ENCODE peak calls at places on chromosomes 4 and X, in six cellular contexts. N is choroid plexus epithelial cell, S is cardiac fibroblast, F is kidney epithelial cell, M is colonic mucosa, K is WTC11. Q is an unnamed sample.

GRCh38 chr4:866761-867390 is 40.9 kb upstream of the CPLX1 start:
- DNase-seq in N (peak), S (no peak), F (no peak), M (no peak), K (no peak), Q (no peak)

GRCh38 chr4:2911868-2912267 is 51.3 kb downstream of the NOP14 start:
- DNase-seq in N (no peak), S (no peak), F (no peak), M (no peak), K (no peak), Q (no peak)

GRCh38 chrX:13487731-13488505 is 81.5 kb upstream of the EGFL6 start:
- DNase-seq in N (peak), S (peak), F (peak), M (peak), K (peak), Q (peak)

GRCh38 chr4:173591760-173592159 is 61.7 kb upstream of the HAND2 start:
- DNase-seq in N (no peak), S (no peak), F (no peak), M (no peak), K (no peak), Q (no peak)

GRCh38 chr4:114658776-114659175 is 60.2 kb downstream of the UGT8 start:
- DNase-seq in N (no peak), S (no peak), F (no peak), M (no peak), K (no peak), Q (no peak)

GRCh38 chr4:82372502-82372873 is 1.3 kb downstream of the HNRNPD start:
- DNase-seq in N (peak), S (peak), F (no peak), M (peak), K (peak), Q (peak)

GRCh38 chr4:128913228-128913627 is 103.7 kb downstream of the JADE1 start:
- DNase-seq in N (no peak), S (no peak), F (no peak), M (no peak), K (no peak), Q (no peak)

GRCh38 chr4:184506527-184507121 is 32.3 kb upstream of the IRF2 start:
- DNase-seq in N (no peak), S (peak), F (no peak), M (no peak), K (no peak), Q (no peak)

GRCh38 chr4:143202824-143203223 is 18.1 kb downstream of the USP38 start:
- DNase-seq in N (peak), S (peak), F (no peak), M (no peak), K (no peak), Q (peak)

GRCh38 chr4:25367004-25367621 is 9.9 kb upstream of the ANAPC4 start:
- DNase-seq in N (peak), S (peak), F (no peak), M (no peak), K (no peak), Q (peak)

GRCh38 chr4:133775881-133776280 is 425.7 kb downstream of the PABPC4L start:
- DNase-seq in N (peak), S (peak), F (peak), M (no peak), K (no peak), Q (no peak)

GRCh38 chrX:150731795-150732194 is 38.6 kb downstream of the MTMR1 start:
- DNase-seq in N (peak), S (peak), F (peak), M (no peak), K (no peak), Q (peak)

GRCh38 chrX:39972340-39972739 is 125.4 kb downstream of the BCOR start:
- DNase-seq in N (peak), S (peak), F (no peak), M (no peak), K (no peak), Q (no peak)

GRCh38 chrX:118528089-118528753 is 32.6 kb downstream of the DOCK11 start:
- DNase-seq in N (no peak), S (no peak), F (no peak), M (no peak), K (no peak), Q (no peak)

GRCh38 chr4:134687646-134688628 is 486.3 kb upstream of the PABPC4L start:
- DNase-seq in N (peak), S (no peak), F (no peak), M (no peak), K (no peak), Q (no peak)

GRCh38 chr4:105765690-105766407 is 57.3 kb downstream of the GSTCD start:
- DNase-seq in N (peak), S (peak), F (peak), M (no peak), K (no peak), Q (peak)

GRCh38 chr4:21879187-21879586 is 69.4 kb downstream of the KCNIP4 start:
- DNase-seq in N (peak), S (peak), F (no peak), M (no peak), K (peak), Q (peak)

GRCh38 chr4:88006956-88007303 is 505 bp upstream of the PKD2 start:
- DNase-seq in N (no peak), S (peak), F (no peak), M (no peak), K (peak), Q (no peak)

GRCh38 chr4:152166567-152166966 is 369.3 kb downstream of the FBXW7 start:
- DNase-seq in N (peak), S (peak), F (no peak), M (no peak), K (peak), Q (peak)

GRCh38 chr4:98744372-98745150 is 86.2 kb upstream of the TSPAN5 start:
- DNase-seq in N (no peak), S (no peak), F (no peak), M (peak), K (no peak), Q (no peak)

GRCh38 chr4:182142146-182143085 is 100.8 kb upstream of the TENM3 start:
- DNase-seq in N (peak), S (peak), F (no peak), M (no peak), K (peak), Q (peak)

GRCh38 chr4:100839712-100840111 is 321.9 kb upstream of the EMCN start:
- DNase-seq in N (no peak), S (no peak), F (no peak), M (no peak), K (no peak), Q (no peak)

GRCh38 chrX:72045141-72045540 is 86.6 kb downstream of the RTL5 start:
- DNase-seq in N (no peak), S (no peak), F (no peak), M (no peak), K (no peak), Q (no peak)

DNA sequence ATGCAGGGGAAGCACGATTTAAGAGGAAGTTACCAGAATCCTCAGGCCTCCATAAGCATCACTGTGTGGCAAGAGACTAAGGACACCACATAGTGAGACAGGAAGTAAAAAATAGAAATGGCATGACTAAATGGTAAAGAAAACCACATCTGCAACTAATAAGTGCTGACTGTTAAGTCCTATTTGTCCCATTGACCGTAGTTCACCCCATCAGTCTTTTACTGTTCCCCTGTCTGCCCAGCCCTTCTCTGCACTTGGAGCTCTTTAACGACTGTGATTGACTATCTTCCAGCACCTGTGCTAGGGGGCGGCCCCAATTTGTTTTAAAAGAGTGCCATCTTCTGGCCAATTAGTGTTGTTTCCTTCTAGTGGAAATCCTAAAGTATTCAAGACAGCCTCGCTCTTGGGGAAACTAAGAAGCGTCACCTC is 94.2 kb downstream of the MAOA start:
- DNase-seq in N (peak), S (peak), F (no peak), M (peak), K (peak), Q (peak)
- TF ChIP-seq CTCF in N (peak), S (peak), F (peak), M (peak), K (no peak), Q (peak)

GRCh38 chr4:69484011-69484410 is 11.7 kb downstream of the UGT2B4 start:
- DNase-seq in N (no peak), S (no peak), F (no peak), M (no peak), K (no peak), Q (no peak)
- TF ChIP-seq CTCF in N (no peak), S (no peak), F (no peak), M (no peak), K (no peak), Q (no peak)

DNA sequence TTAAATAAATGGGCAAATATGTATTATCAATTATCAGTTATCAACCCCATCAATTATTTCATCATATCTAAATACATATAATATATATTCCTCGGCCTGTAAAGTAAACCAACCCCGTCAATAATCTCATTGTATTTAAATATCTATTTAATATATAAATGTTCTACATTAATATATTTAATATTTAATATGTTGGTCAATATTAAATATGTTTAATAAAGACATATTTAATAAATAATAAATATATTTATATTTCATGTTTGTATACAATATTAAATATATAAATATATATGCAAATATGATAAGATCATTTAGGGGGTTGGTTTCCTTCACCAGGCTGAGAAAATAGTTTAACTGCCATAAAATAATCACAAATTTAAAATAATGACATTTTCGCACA is 6.4 kb upstream of the TMEM144 start:
- DNase-seq in N (no peak), S (no peak), F (no peak), M (no peak), K (no peak), Q (no peak)
- TF ChIP-seq CTCF in N (no peak), S (no peak), F (no peak), M (no peak), K (no peak), Q (no peak)

GRCh38 chrX:117147249-117147648 is 684.5 kb upstream of the CT83 start:
- DNase-seq in N (no peak), S (no peak), F (no peak), M (no peak), K (no peak), Q (no peak)
- TF ChIP-seq CTCF in N (no peak), S (no peak), F (no peak), M (no peak), K (no peak), Q (no peak)

GRCh38 chrX:107537815-107538214 is 88.4 kb downstream of the FRMPD3 start:
- DNase-seq in N (peak), S (peak), F (no peak), M (peak), K (peak), Q (peak)

GRCh38 chrX:107547621-107548020 is 80.7 kb upstream of the PRPS1 start:
- DNase-seq in N (no peak), S (no peak), F (no peak), M (no peak), K (no peak), Q (no peak)

GRCh38 chrX:107541244-107541643 is 87.1 kb upstream of the PRPS1 start:
- DNase-seq in N (no peak), S (peak), F (no peak), M (no peak), K (no peak), Q (no peak)

GRCh38 chrX:107542500-107542899 is 85.8 kb upstream of the PRPS1 start:
- DNase-seq in N (peak), S (peak), F (no peak), M (no peak), K (peak), Q (no peak)
- TF ChIP-seq CTCF in N (peak), S (peak), F (no peak), M (no peak), K (no peak), Q (peak)

GRCh38 chrX:74423289-74423985 is 2.1 kb downstream of the SLC16A2 start:
- DNase-seq in N (no peak), S (no peak), F (no peak), M (no peak), K (no peak), Q (no peak)

GRCh38 chrX:74420194-74421035 is 878 bp upstream of the SLC16A2 start:
- DNase-seq in N (peak), S (peak), F (no peak), M (peak), K (peak), Q (peak)

GRCh38 chrX:74422029-74422352 is 698 bp downstream of the SLC16A2 start:
- DNase-seq in N (no peak), S (no peak), F (no peak), M (no peak), K (no peak), Q (no peak)

GRCh38 chrX:74421181-74422028 is at the start of gene SLC16A2:
- DNase-seq in N (peak), S (peak), F (peak), M (peak), K (peak), Q (peak)

GRCh38 chrX:74422576-74423288 is 1.4 kb downstream of the SLC16A2 start:
- DNase-seq in N (peak), S (peak), F (no peak), M (peak), K (peak), Q (peak)
- TF ChIP-seq CTCF in N (peak), S (no peak), F (peak), M (no peak), K (no peak), Q (peak)

DNA sequence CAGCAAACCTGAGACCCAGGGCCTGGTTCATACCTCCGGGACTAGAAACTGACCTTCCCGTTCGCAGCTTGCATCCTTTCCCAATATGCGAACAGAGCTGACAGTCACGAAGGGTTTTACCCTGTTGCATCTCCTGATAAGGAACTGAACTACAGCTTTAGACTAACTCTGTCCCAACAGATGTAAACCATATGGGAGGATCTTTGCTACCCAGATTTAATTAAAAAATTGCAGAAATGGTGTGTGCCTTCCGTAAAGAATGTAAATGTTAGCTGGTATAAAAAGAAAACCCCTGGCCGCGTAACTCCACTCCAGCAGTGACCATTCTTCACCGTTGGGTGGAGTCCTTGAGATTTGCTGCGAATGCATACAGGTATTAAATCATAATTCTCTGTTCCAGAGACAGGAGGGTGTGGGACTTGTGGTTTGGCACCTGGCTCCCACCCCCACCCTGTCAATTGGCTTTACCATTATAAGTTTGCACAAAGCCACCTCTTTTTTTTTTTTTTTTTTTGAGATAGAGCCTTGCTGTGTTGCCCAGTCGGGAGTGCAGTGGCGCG is 40.6 kb upstream of the SORCS2 start:
- DNase-seq in N (no peak), S (no peak), F (no peak), M (no peak), K (no peak), Q (no peak)
- TF ChIP-seq CTCF in N (peak), S (peak), F (no peak), M (peak), K (no peak), Q (peak)

GRCh38 chrX:15930585-15930984 is 76.0 kb upstream of the AP1S2 start:
- DNase-seq in N (peak), S (peak), F (peak), M (no peak), K (no peak), Q (peak)
- TF ChIP-seq CTCF in N (peak), S (peak), F (peak), M (no peak), K (no peak), Q (peak)